ENCODE peak calls at places on chromosomes 2 and 18, in seven cellular contexts. I, X, F, M, Q, N and D are unnamed samples.

GRCh38 chr18:61546598-61546997 is 213.4 kb downstream of the CDH20 start:
- DNase-seq in I (no peak), X (no peak), F (peak), M (no peak), Q (no peak), N (peak), D (no peak)

GRCh38 chr2:179751184-179751809 is 110.1 kb downstream of the ZNF385B start:
- DNase-seq in I (no peak), X (no peak), F (peak), M (no peak), Q (no peak), N (peak), D (no peak)

GRCh38 chr2:30287190-30287589 is 55.9 kb downstream of the LBH start:
- DNase-seq in I (no peak), X (no peak), F (no peak), M (no peak), Q (no peak), N (no peak), D (no peak)

GRCh38 chr18:40529478-40529877 is 1425.6 kb upstream of the PIK3C3 start:
- DNase-seq in I (no peak), X (no peak), F (peak), M (no peak), Q (no peak), N (no peak), D (no peak)

GRCh38 chr2:241733391-241734207 is 831 bp upstream of the D2HGDH start:
- DNase-seq in I (peak), X (peak), F (no peak), M (no peak), Q (no peak), N (peak), D (no peak)

GRCh38 chr18:3985664-3986063 is 469.4 kb downstream of the DLGAP1 start:
- DNase-seq in I (no peak), X (no peak), F (peak), M (no peak), Q (no peak), N (peak), D (no peak)

GRCh38 chr2:15230599-15231192 is 330.4 kb downstream of the NBAS start:
- DNase-seq in I (no peak), X (no peak), F (no peak), M (no peak), Q (no peak), N (no peak), D (no peak)

GRCh38 chr2:101119431-101119830 is 31.8 kb downstream of the TBC1D8 start:
- DNase-seq in I (no peak), X (peak), F (peak), M (no peak), Q (peak), N (no peak), D (no peak)

GRCh38 chr18:46916551-46917107 is 678 bp downstream of the PIAS2 start:
- DNase-seq in I (no peak), X (no peak), F (peak), M (peak), Q (peak), N (peak), D (no peak)

GRCh38 chr2:239292956-239293355 is 107.9 kb downstream of the HDAC4 start:
- DNase-seq in I (no peak), X (no peak), F (no peak), M (no peak), Q (no peak), N (no peak), D (peak)

GRCh38 chr2:31049264-31049663 is 89.0 kb downstream of the GALNT14 start:
- DNase-seq in I (no peak), X (no peak), F (no peak), M (no peak), Q (no peak), N (no peak), D (no peak)

GRCh38 chr18:78376036-78376435 is 603.6 kb upstream of the SALL3 start:
- DNase-seq in I (no peak), X (no peak), F (no peak), M (no peak), Q (no peak), N (no peak), D (no peak)

GRCh38 chr2:73255907-73256617 is 22.0 kb downstream of the CCT7 start:
- DNase-seq in I (no peak), X (no peak), F (no peak), M (no peak), Q (no peak), N (no peak), D (no peak)

DNA sequence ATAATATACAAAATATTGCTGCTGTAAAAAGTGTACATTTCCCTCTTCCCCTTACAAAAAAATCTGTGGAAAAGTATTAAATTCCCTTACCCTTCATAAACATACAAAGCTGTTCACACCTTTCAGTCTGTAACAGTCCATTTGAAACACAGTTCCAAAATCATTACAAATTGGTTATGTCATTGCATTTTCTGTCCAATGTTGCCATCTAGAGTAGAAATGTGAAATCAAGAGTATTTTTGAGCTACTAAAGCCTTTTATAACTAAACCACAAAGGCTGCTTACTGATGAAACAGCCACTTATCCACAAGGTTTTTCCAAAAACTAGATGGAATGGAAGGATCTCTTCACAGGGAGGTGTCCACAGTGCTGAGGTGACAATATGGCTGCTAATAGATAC is 72.5 kb downstream of the SS18 start:
- DNase-seq in I (no peak), X (no peak), F (no peak), M (no peak), Q (no peak), N (no peak), D (no peak)
- TF ChIP-seq CTCF in I (no peak), X (no peak), F (no peak), M (no peak), Q (no peak), N (no peak), D (no peak)

GRCh38 chr2:174572556-174572955 is 25.0 kb downstream of the WIPF1 start:
- DNase-seq in I (no peak), X (no peak), F (no peak), M (no peak), Q (no peak), N (no peak), D (no peak)

GRCh38 chr2:174577967-174578589 is 19.5 kb downstream of the WIPF1 start:
- DNase-seq in I (no peak), X (no peak), F (peak), M (peak), Q (no peak), N (peak), D (no peak)

GRCh38 chr2:174574657-174575056 is 22.9 kb downstream of the WIPF1 start:
- DNase-seq in I (no peak), X (no peak), F (peak), M (no peak), Q (no peak), N (no peak), D (peak)

GRCh38 chr2:174573621-174574081 is 24.0 kb downstream of the WIPF1 start:
- DNase-seq in I (no peak), X (no peak), F (no peak), M (no peak), Q (no peak), N (no peak), D (no peak)

GRCh38 chr2:174575124-174575776 is 22.4 kb downstream of the WIPF1 start:
- DNase-seq in I (no peak), X (no peak), F (no peak), M (no peak), Q (no peak), N (no peak), D (no peak)
- H3K27ac ChIP-seq in I (no peak), X (no peak), F (no peak), M (no peak), Q (no peak), N (peak), D (peak)

GRCh38 chr2:137886432-137886831 is 77.8 kb upstream of the HNMT start:
- DNase-seq in I (no peak), X (no peak), F (no peak), M (no peak), Q (no peak), N (peak), D (no peak)

GRCh38 chr2:137893145-137893544 is 71.1 kb upstream of the HNMT start:
- DNase-seq in I (no peak), X (no peak), F (no peak), M (no peak), Q (no peak), N (no peak), D (no peak)

GRCh38 chr2:137888845-137889244 is 75.4 kb upstream of the HNMT start:
- DNase-seq in I (no peak), X (peak), F (no peak), M (no peak), Q (no peak), N (peak), D (no peak)
- TF ChIP-seq CTCF in I (peak), X (no peak), F (peak), M (no peak), Q (no peak), N (peak), D (no peak)

DNA sequence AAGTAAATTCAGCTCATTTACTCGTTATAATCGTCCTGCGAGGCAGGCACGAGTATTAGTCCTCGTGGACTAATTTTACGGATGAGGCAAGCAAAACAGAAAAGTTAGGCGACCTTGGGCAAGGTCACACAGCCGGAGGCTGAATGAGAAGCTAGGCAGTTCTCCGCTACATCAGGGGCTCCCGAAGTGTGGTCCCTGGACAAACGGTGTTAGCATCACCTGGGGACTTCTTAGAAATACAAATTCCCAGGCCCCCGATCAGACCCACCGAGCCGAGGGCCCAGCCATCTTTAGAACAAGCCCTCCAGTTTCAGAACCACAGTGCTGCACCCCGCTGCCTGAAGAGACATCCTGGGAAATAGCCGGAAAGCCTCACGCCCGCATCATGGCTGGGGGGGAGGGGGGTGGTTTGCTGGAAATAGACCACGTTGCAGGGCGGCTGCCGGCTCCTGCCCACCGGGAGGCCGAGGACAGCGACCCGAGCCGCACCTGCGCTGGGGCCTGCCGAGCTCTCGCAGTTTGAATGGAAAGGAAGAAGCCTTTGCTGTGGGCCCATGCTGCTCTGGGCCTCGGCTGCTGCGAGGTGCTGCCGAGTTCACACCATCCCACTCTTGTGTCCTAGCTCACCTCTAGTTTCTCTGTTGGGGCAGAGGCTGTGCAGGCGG is 72.2 kb downstream of the TFCP2L1 start:
- DNase-seq in I (peak), X (no peak), F (no peak), M (no peak), Q (no peak), N (no peak), D (no peak)
- H3K27ac ChIP-seq in I (peak), X (no peak), F (no peak), M (no peak), Q (no peak), N (peak), D (no peak)

DNA sequence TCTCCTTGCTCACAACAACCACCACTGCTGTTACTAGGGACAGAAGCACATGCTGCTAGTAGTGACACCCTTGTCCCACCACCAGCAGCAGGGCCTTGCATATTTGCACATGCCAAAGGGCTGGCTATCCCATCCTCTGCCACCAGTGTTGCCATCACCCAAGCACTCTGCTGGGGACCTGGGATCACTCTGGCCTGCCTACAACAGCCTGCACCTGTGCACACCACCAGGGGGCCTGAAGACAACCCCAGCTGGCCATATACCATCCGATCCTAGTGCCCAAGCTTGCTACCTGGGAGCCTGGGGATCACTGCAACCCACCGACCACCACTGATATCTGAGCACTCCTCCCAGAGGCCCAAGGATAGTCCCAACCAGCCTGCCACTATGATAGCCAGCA is 99.9 kb upstream of the FANCL start:
- DNase-seq in I (no peak), X (no peak), F (no peak), M (no peak), Q (no peak), N (no peak), D (no peak)
- TF ChIP-seq CTCF in I (no peak), X (no peak), F (no peak), M (no peak), Q (no peak), N (no peak), D (no peak)

GRCh38 chr18:76441668-76442412 is 53.2 kb downstream of the ZNF516 start:
- DNase-seq in I (peak), X (no peak), F (no peak), M (no peak), Q (no peak), N (no peak), D (peak)

GRCh38 chr18:76445275-76445674 is 49.8 kb downstream of the ZNF516 start:
- DNase-seq in I (no peak), X (no peak), F (peak), M (no peak), Q (no peak), N (peak), D (no peak)

GRCh38 chr18:76442413-76443171 is 52.5 kb downstream of the ZNF516 start:
- DNase-seq in I (peak), X (no peak), F (no peak), M (no peak), Q (no peak), N (no peak), D (peak)

GRCh38 chr18:76444436-76445105 is 50.5 kb downstream of the ZNF516 start:
- DNase-seq in I (no peak), X (no peak), F (no peak), M (no peak), Q (no peak), N (no peak), D (no peak)

GRCh38 chr18:76443519-76444435 is 51.3 kb downstream of the ZNF516 start:
- DNase-seq in I (peak), X (no peak), F (no peak), M (no peak), Q (no peak), N (no peak), D (peak)
- H3K27ac ChIP-seq in I (no peak), X (no peak), F (no peak), M (no peak), Q (no peak), N (peak), D (no peak)

GRCh38 chr2:218671654-218672566 is at the start of the genes RNF25 and STK36:
- DNase-seq in I (peak), X (peak), F (peak), M (peak), Q (peak), N (peak), D (peak)
- TF ChIP-seq CTCF in I (no peak), X (no peak), F (no peak), M (no peak), Q (no peak), N (no peak), D (no peak)

GRCh38 chr2:219416938-219417337 is 1.2 kb upstream of the DES start:
- DNase-seq in I (no peak), X (no peak), F (no peak), M (no peak), Q (no peak), N (no peak), D (no peak)

GRCh38 chr2:219417374-219417773 is 803 bp upstream of the DES start:
- DNase-seq in I (no peak), X (no peak), F (no peak), M (no peak), Q (peak), N (no peak), D (peak)

GRCh38 chr2:219418155-219418569 is at the start of gene DES:
- DNase-seq in I (peak), X (no peak), F (no peak), M (no peak), Q (peak), N (no peak), D (peak)

GRCh38 chr2:219419331-219420197 is 1.4 kb downstream of the DES start:
- DNase-seq in I (no peak), X (no peak), F (no peak), M (no peak), Q (peak), N (no peak), D (peak)

GRCh38 chr2:219418570-219419189 is 503 bp downstream of the DES start:
- DNase-seq in I (no peak), X (no peak), F (no peak), M (no peak), Q (no peak), N (no peak), D (no peak)
- H3K27ac ChIP-seq in I (no peak), X (no peak), F (no peak), M (no peak), Q (peak), N (no peak), D (peak)

GRCh38 chr2:158756331-158756730 is 38.8 kb upstream of the DAPL1 start:
- DNase-seq in I (no peak), X (no peak), F (peak), M (no peak), Q (no peak), N (no peak), D (no peak)

GRCh38 chr2:158754303-158754611 is 40.9 kb upstream of the DAPL1 start:
- DNase-seq in I (no peak), X (no peak), F (no peak), M (no peak), Q (no peak), N (no peak), D (no peak)

GRCh38 chr2:158755310-158755709 is 39.8 kb upstream of the DAPL1 start:
- DNase-seq in I (no peak), X (no peak), F (no peak), M (no peak), Q (no peak), N (no peak), D (no peak)

GRCh38 chr2:158756976-158757375 is 38.1 kb upstream of the DAPL1 start:
- DNase-seq in I (no peak), X (no peak), F (peak), M (no peak), Q (no peak), N (peak), D (no peak)

DNA sequence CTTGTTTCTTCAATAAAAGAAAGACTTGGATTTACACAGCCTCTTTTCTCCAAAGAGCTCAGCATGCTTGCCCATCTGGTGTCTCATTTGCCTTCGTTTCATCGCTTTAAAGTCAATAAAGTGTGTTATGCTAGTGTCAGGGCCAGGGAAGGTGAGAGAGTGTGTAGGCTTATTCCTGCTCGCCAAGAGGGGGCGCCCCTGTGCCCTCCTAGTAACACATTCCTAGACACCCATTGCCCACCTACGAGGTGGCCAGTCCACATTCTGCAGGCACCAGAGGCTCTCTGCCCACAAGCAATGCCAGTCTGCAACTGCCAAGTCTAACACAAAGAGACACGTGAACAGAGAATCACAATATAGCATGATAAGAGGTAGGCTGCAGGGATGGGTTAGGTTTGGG is 39.4 kb upstream of the DAPL1 start:
- DNase-seq in I (no peak), X (no peak), F (no peak), M (no peak), Q (no peak), N (no peak), D (no peak)
- TF ChIP-seq CTCF in I (no peak), X (no peak), F (no peak), M (no peak), Q (no peak), N (no peak), D (no peak)

DNA sequence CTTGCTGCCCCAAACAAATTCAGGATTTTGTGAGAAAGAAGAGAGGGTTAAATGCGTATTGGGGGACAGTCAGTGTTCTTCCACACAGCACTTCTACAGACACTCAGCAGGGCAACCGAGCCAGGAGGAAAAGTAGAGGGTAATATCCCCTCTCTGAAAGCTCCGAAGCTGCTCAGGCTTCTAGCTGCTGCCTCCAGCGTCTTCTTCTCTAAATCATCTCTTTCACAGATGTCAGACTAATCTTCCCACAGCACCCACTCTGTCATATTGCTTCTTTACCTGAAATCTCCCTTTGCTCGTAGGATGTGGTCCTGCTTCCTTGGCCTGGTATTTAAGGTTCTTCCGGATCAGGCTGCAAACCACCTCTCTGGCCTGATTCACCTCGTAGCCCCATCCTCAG is 117.6 kb upstream of the HAAO start:
- DNase-seq in I (no peak), X (no peak), F (no peak), M (no peak), Q (no peak), N (no peak), D (no peak)
- H3K27ac ChIP-seq in I (no peak), X (no peak), F (no peak), M (no peak), Q (no peak), N (no peak), D (no peak)